ENCODE peak calls at places on chromosomes 11 and 22, in eight cellular contexts. L is hepatocyte, Z is pancreas, X is AG10803, S is MCF 10A, E is HL-60, G is omental fat pad, N is foreskin fibroblast. A is an unnamed sample.

GRCh38 chr11:11016123-11016522 is 158.3 kb upstream of the ZBED5 start:
- DNase-seq in L (peak; percentile 28), Z (no peak), X (no peak), S (no peak), E (no peak), G (no peak), N (no peak), A (no peak)

GRCh38 chr22:38240734-38241252 is 32.0 kb downstream of the TMEM184B start:
- DNase-seq in L (peak; percentile 82), Z (no peak), X (peak; percentile 85), S (peak; percentile 85), E (no peak), G (no peak), N (no peak), A (no peak)

GRCh38 chr22:31247726-31248125 is 35.6 kb downstream of the LIMK2 start:
- DNase-seq in L (no peak), Z (no peak), X (no peak), S (no peak), E (no peak), G (no peak), N (no peak), A (no peak)

GRCh38 chr11:45885274-45885920 is at the start of gene MAPK8IP1:
- DNase-seq in L (peak; percentile 83), Z (peak; percentile 81), X (peak; percentile 14), S (peak; percentile 39), E (peak; percentile 23), G (no peak), N (no peak), A (peak; percentile 45)

GRCh38 chr22:31852691-31853370 is 91.5 kb upstream of the YWHAH start:
- DNase-seq in L (no peak), Z (no peak), X (peak; percentile 37), S (no peak), E (no peak), G (no peak), N (peak; percentile 37), A (no peak)

GRCh38 chr11:12824281-12825041 is 150.2 kb downstream of the TEAD1 start:
- DNase-seq in L (no peak), Z (no peak), X (no peak), S (no peak), E (no peak), G (no peak), N (no peak), A (no peak)

GRCh38 chr11:2699185-2699530 is 636 bp downstream of the KCNQ1OT1 start:
- DNase-seq in L (no peak), Z (peak; percentile 55), X (no peak), S (no peak), E (no peak), G (no peak), N (no peak), A (no peak)

GRCh38 chr22:23823331-23823791 is 15.4 kb downstream of the DERL3 start:
- DNase-seq in L (no peak), Z (no peak), X (no peak), S (no peak), E (no peak), G (no peak), N (no peak), A (no peak)

GRCh38 chr22:49966716-49967332 is 6.3 kb downstream of the PIM3 start:
- DNase-seq in L (peak; percentile 81), Z (peak; percentile 59), X (peak; percentile 59), S (no peak), E (no peak), G (peak; percentile 63), N (peak; percentile 56), A (no peak)

GRCh38 chr11:96124155-96124554 is 200.2 kb upstream of the MTMR2 start:
- DNase-seq in L (no peak), Z (no peak), X (no peak), S (no peak), E (no peak), G (no peak), N (no peak), A (no peak)

GRCh38 chr11:115141715-115142114 is 362.5 kb downstream of the CADM1 start:
- DNase-seq in L (no peak), Z (no peak), X (no peak), S (no peak), E (no peak), G (no peak), N (no peak), A (no peak)

GRCh38 chr22:20065896-20066616 is 14.0 kb upstream of the DGCR8 start:
- DNase-seq in L (no peak), Z (no peak), X (no peak), S (no peak), E (no peak), G (no peak), N (no peak), A (no peak)

GRCh38 chr11:70575396-70576060 is 177.2 kb downstream of the CTTN start:
- DNase-seq in L (no peak), Z (no peak), X (no peak), S (no peak), E (no peak), G (no peak), N (no peak), A (no peak)

GRCh38 chr11:9089061-9089460 is 2.3 kb downstream of the SCUBE2 start:
- DNase-seq in L (no peak), Z (no peak), X (no peak), S (no peak), E (no peak), G (no peak), N (no peak), A (no peak)

GRCh38 chr22:46336119-46337078 is 885 bp downstream of the TRMU start:
- DNase-seq in L (peak; percentile 45), Z (peak; percentile 48), X (no peak), S (peak; percentile 24), E (no peak), G (no peak), N (peak; percentile 6), A (no peak)

DNA sequence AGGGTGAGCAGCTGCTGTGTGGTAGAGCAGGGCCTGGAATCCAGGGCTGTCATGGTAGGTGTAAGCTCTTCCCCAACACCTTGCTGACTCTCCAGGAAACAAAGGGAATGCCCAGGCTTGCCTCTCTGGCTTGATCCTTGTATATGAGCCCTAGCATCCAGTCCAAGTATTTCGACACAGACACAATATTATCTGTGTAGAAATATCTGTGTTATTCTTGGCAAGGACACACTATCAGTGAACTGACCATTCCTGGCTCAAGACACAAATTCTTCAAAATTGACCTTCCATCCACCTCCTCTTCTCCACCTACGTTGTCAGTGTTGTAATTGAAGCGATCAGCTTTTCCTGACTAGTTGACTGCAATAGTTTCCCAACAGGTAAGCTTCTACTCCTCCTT is 312.0 kb upstream of the NARS2 start:
- DNase-seq in L (no peak), Z (no peak), X (peak; percentile 15), S (peak; percentile 96), E (no peak), G (no peak), N (peak; percentile 39), A (no peak)
- TF ChIP-seq CTCF in L (no peak), Z (no peak), X (no peak), S (no peak), E (no peak), G (no peak), N (no peak), A (no peak)

GRCh38 chr11:104104201-104104600 is 59.7 kb downstream of the PDGFD start:
- DNase-seq in L (no peak), Z (no peak), X (no peak), S (no peak), E (no peak), G (no peak), N (no peak), A (no peak)

GRCh38 chr11:104106136-104106754 is 57.7 kb downstream of the PDGFD start:
- DNase-seq in L (no peak), Z (no peak), X (peak; percentile 96), S (no peak), E (no peak), G (no peak), N (peak; percentile 56), A (no peak)

GRCh38 chr11:104104664-104105063 is 59.3 kb downstream of the PDGFD start:
- DNase-seq in L (no peak), Z (no peak), X (no peak), S (no peak), E (no peak), G (no peak), N (no peak), A (no peak)

DNA sequence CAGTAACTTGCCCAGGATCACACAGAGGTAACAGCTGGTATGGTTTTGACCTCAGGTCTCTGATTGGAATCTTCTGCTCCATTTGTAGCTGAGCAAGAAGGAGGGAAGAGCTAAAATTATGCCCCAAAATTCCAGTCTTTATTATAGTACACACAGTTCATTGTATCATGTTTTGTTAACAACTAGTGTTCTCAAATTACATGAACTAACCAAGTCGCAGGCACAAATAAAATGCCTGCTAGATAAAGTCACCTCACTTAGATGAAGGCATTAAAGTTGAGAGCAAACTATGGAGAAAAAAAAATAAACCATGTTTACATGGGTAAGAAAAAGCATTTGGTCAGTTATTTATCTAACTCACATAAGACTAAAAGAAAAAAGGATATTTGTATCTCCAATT is 58.8 kb downstream of the PDGFD start:
- DNase-seq in L (no peak), Z (no peak), X (peak; percentile 49), S (no peak), E (no peak), G (no peak), N (peak; percentile 35), A (no peak)
- TF ChIP-seq CTCF in L (no peak), Z (no peak), X (no peak), S (no peak), E (no peak), G (no peak), N (no peak), A (no peak)

GRCh38 chr11:15035283-15035682 is 38.1 kb upstream of the CALCB start:
- DNase-seq in L (no peak), Z (no peak), X (no peak), S (no peak), E (no peak), G (no peak), N (no peak), A (no peak)

GRCh38 chr11:15034687-15035267 is 38.6 kb upstream of the CALCB start:
- DNase-seq in L (no peak), Z (no peak), X (no peak), S (no peak), E (no peak), G (no peak), N (no peak), A (no peak)

GRCh38 chr11:15038963-15039362 is 34.4 kb upstream of the CALCB start:
- DNase-seq in L (no peak), Z (no peak), X (peak; percentile 24), S (peak; percentile 67), E (no peak), G (no peak), N (peak; percentile 14), A (no peak)
- TF ChIP-seq CTCF in L (peak; percentile 3), Z (no peak), X (peak; percentile 42), S (peak; percentile 64), E (no peak), G (no peak), N (no peak), A (no peak)

DNA sequence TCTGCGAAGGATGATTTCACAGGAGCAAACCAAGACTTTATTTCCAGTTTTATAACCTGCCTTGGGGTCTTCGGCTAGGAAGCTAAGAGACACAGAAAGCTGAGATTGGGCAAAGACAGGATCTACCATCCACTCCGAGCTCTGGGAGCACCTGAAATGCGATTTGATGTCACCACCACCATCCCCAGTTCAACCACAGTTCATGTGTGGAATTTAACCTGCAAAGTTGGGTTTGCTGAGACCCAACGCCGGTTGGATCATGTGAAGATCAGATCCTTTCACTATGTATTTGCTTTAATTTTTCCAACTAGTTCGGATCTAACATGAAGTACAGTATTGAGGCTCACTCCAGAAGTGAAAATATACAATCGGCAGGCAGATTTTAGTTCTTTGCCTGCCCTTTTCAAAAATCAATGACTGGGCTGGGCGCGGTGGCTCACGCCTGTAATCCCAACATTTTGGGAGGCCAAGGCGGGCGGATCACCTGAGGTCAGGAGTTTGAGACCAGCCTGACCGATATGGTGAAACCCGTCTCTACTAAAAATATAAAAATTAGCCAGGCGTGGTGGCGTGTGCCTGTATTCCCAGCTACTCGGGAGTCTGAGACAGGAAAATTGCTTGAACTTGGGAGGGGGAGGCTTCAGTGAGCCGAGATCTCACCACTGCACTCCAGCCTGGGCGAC is 1.4 kb upstream of the C11orf24 start:
- DNase-seq in L (no peak), Z (no peak), X (no peak), S (no peak), E (no peak), G (no peak), N (no peak), A (no peak)
- TF ChIP-seq CTCF in L (no peak), Z (no peak), X (no peak), S (no peak), E (no peak), G (no peak), N (no peak), A (no peak)